ENCODE peak calls at places on chromosomes 16 and 17, in eight cellular contexts. R is activated CD4-positive, alpha-beta T cell treated with anti-CD3 and anti-CD28 coated beads, Interleukin-2, amount 50 U/mL, for 1 hour; W is cardiac fibroblast; B is kidney glomerular epithelial cell; X is EL; J is GF-D8; U is NCI-H1105 treated with DMSO at 0.1 percent for 48 hours; E is iris pigment epithelial cell. N is an unnamed sample.

GRCh38 chr17:78498848-78499247 is 78.3 kb downstream of the DNAH17 start:
- DNase-seq in E (no peak), U (no peak), J (no peak), B (no peak), R (no peak), W (no peak), X (no peak), N (no peak)

GRCh38 chr16:14004719-14005315 is 66.3 kb upstream of the MRTFB start:
- DNase-seq in U (no peak), X (no peak), J (no peak), W (no peak), E (no peak), B (no peak), R (no peak), N (no peak)

GRCh38 chr16:9370071-9370491 is 278.6 kb downstream of the HAPSTR1 start:
- DNase-seq in B (no peak), X (no peak), U (no peak), J (no peak), E (no peak), R (no peak), W (no peak), N (no peak)

GRCh38 chr17:80476877-80477646 is 655 bp upstream of the NPTX1 start:
- DNase-seq in E (no peak), R (no peak), B (no peak), J (no peak), U (no peak), W (no peak), X (no peak), N (no peak)

GRCh38 chr17:35765086-35765710 is 4.5 kb downstream of the C17orf50 start:
- DNase-seq in B (no peak), X (no peak), W (no peak), U (no peak), R (no peak), E (no peak), J (no peak), N (no peak)

GRCh38 chr16:9484901-9485300 is 393.5 kb downstream of the HAPSTR1 start:
- DNase-seq in J (no peak), E (no peak), W (no peak), U (no peak), B (no peak), X (no peak), R (no peak), N (no peak)

GRCh38 chr16:56994311-56994710 is 5.0 kb downstream of the NLRC5 start:
- DNase-seq in B (no peak), X (no peak), R (no peak), J (no peak), W (no peak), U (no peak), E (no peak), N (no peak)

GRCh38 chr16:87959391-87959968 is 8.2 kb downstream of the BANP start:
- DNase-seq in E (no peak), J (no peak), W (no peak), X (no peak), U (no peak), R (no peak), B (no peak), N (no peak)

GRCh38 chr17:68033636-68034451 is 1.7 kb upstream of the KPNA2 start:
- DNase-seq in X (peak; percentile 70), B (peak; percentile 68), E (peak; percentile 90), R (no peak), U (peak; percentile 5), W (peak; percentile 48), J (no peak), N (peak; percentile 85)

GRCh38 chr17:40347319-40348135 is 17.0 kb downstream of the GJD3 start:
- DNase-seq in B (no peak), J (no peak), E (no peak), X (no peak), W (no peak), R (no peak), U (no peak), N (no peak)

GRCh38 chr17:66426397-66427033 is 124.1 kb downstream of the PRKCA start:
- DNase-seq in X (peak; percentile 41), U (no peak), R (peak; percentile 22), J (peak; percentile 61), W (peak; percentile 52), B (no peak), E (peak; percentile 46), N (no peak)

GRCh38 chr17:386145-386876 is 33.7 kb upstream of the RPH3AL start:
- DNase-seq in R (peak; percentile 69), J (no peak), U (peak; percentile 7), E (peak; percentile 34), B (peak; percentile 30), W (peak; percentile 30), X (peak; percentile 53), N (no peak)

GRCh38 chr16:86669937-86670772 is 91.8 kb downstream of the FOXL1 start:
- DNase-seq in X (no peak), R (no peak), U (no peak), B (no peak), E (peak; percentile 30), W (peak; percentile 42), J (no peak), N (no peak)

GRCh38 chr16:11328172-11329079 is 16.8 kb upstream of the RMI2 start:
- DNase-seq in W (peak; percentile 98), B (peak; percentile 86), R (peak; percentile 27), U (no peak), X (peak; percentile 93), J (peak; percentile 81), E (peak; percentile 96), N (peak; percentile 94)

GRCh38 chr16:15031179-15031578 is 24.7 kb downstream of the NTAN1 start:
- DNase-seq in J (peak; percentile 72), U (no peak), B (no peak), X (no peak), E (no peak), R (no peak), W (no peak), N (no peak)

GRCh38 chr16:3065069-3065741 is at the start of gene IL32:
- DNase-seq in J (no peak), E (peak; percentile 83), W (peak; percentile 95), R (peak; percentile 60), U (no peak), X (peak; percentile 84), B (peak; percentile 83), N (peak; percentile 87)

GRCh38 chr17:75771334-75772281 is 6.6 kb upstream of the GALK1 start:
- DNase-seq in X (no peak), U (no peak), W (peak; percentile 46), R (no peak), J (no peak), B (no peak), E (peak; percentile 41), N (no peak)

GRCh38 chr16:65315004-65315398 is 193.1 kb upstream of the CDH11 start:
- DNase-seq in U (no peak), E (no peak), W (peak; percentile 12), X (no peak), R (no peak), J (no peak), B (no peak), N (no peak)

GRCh38 chr17:64216385-64217248 is 46.4 kb downstream of the TEX2 start:
- DNase-seq in B (no peak), J (no peak), E (peak; percentile 68), R (no peak), W (peak; percentile 69), U (no peak), X (peak; percentile 70), N (peak; percentile 62)

GRCh38 chr17:10120113-10120485 is 78.3 kb downstream of the GAS7 start:
- DNase-seq in X (no peak), U (no peak), R (no peak), E (no peak), J (peak; percentile 73), B (no peak), W (no peak), N (no peak)

GRCh38 chr16:495127-495748 is 32.3 kb upstream of the CAPN15 start:
- DNase-seq in W (peak; percentile 52), B (no peak), R (no peak), X (peak; percentile 41), J (no peak), E (peak; percentile 50), U (peak; percentile 21), N (peak; percentile 33)

GRCh38 chr17:77882481-77883212 is 75.9 kb upstream of the TNRC6C start:
- DNase-seq in U (no peak), R (peak; percentile 84), W (peak; percentile 89), J (peak; percentile 18), B (peak; percentile 3), E (peak; percentile 89), X (peak; percentile 42), N (no peak)

GRCh38 chr16:84774810-84775209 is 45.0 kb upstream of the CRISPLD2 start:
- DNase-seq in R (no peak), W (peak; percentile 96), J (peak; percentile 62), E (peak; percentile 96), U (no peak), B (no peak), X (peak; percentile 75), N (peak; percentile 78)

GRCh38 chr17:81394377-81394747 is 895 bp upstream of the BAHCC1 start:
- DNase-seq in R (no peak), E (no peak), J (peak; percentile 31), X (no peak), B (no peak), U (no peak), W (no peak), N (no peak)

GRCh38 chr16:1561266-1561665 is 27.8 kb downstream of the TMEM204 start:
- DNase-seq in J (no peak), E (no peak), W (no peak), B (no peak), X (no peak), U (no peak), R (no peak), N (no peak)

GRCh38 chr17:56976941-56977570 is 875 bp upstream of the SCPEP1 start:
- DNase-seq in B (no peak), U (no peak), J (no peak), X (no peak), E (no peak), R (no peak), W (peak; percentile 17), N (no peak)

GRCh38 chr17:50316016-50316587 is 29.8 kb upstream of the XYLT2 start:
- DNase-seq in B (no peak), X (no peak), J (no peak), R (no peak), E (no peak), U (peak; percentile 49), W (no peak), N (peak; percentile 17)

N was measured in renal cortical epithelial cell.